ENCODE peak calls at places on chromosomes 1 and 21, in five cellular contexts. C is HepG2, F is H1, A is IMR-90, T is K562. Q is an unnamed sample.
A peak's percentile ranks its signal among the peaks of the same experiment; 100 is the strongest.

GRCh38 chr1:55993608-55994251 is 585.6 kb downstream of the PLPP3 start:
- DNase-seq in C (no peak), F (no peak), A (no peak), T (no peak), Q (no peak)

GRCh38 chr1:246329900-246330299 is 177.2 kb downstream of the SMYD3 start:
- DNase-seq in C (no peak), F (no peak), A (no peak), T (no peak), Q (no peak)

GRCh38 chr21:45460011-45460565 is 55.1 kb downstream of the COL18A1 start:
- DNase-seq in C (no peak), F (no peak), A (no peak), T (no peak), Q (no peak)

GRCh38 chr1:47231314-47232186 is 475 bp downstream of the TAL1 start:
- DNase-seq in C (no peak), F (no peak), A (peak; percentile 33), T (peak; percentile 82), Q (peak; percentile 17)

GRCh38 chr1:185636848-185637247 is 97.3 kb upstream of the HMCN1 start:
- DNase-seq in C (no peak), F (no peak), A (no peak), T (no peak), Q (no peak)

GRCh38 chr1:78840447-78841251 is 165.9 kb downstream of the ADGRL4 start:
- DNase-seq in C (no peak), F (no peak), A (peak; percentile 83), T (no peak), Q (no peak)

GRCh38 chr1:57064379-57064778 is 98.6 kb upstream of the C8B start:
- DNase-seq in C (no peak), F (no peak), A (no peak), T (no peak), Q (no peak)

GRCh38 chr1:238738942-238739341 is 647.4 kb upstream of the CHRM3 start:
- DNase-seq in C (no peak), F (no peak), A (no peak), T (no peak), Q (no peak)

GRCh38 chr1:246142320-246142893 is 364.7 kb downstream of the SMYD3 start:
- DNase-seq in C (no peak), F (no peak), A (peak; percentile 96), T (peak; percentile 70), Q (peak; percentile 72)

GRCh38 chr1:51753969-51754368 is 124.6 kb downstream of the NRDC start:
- DNase-seq in C (no peak), F (no peak), A (no peak), T (peak; percentile 23), Q (no peak)

GRCh38 chr1:33346921-33347649 is 26.2 kb upstream of the A3GALT2 start:
- DNase-seq in C (peak; percentile 94), F (no peak), A (peak; percentile 94), T (no peak), Q (peak; percentile 33)

GRCh38 chr1:198075296-198075695 is 81.5 kb upstream of the NEK7 start:
- DNase-seq in C (no peak), F (no peak), A (no peak), T (no peak), Q (no peak)

GRCh38 chr1:23558140-23558871 is 995 bp downstream of the ID3 start:
- DNase-seq in C (peak; percentile 80), F (no peak), A (peak; percentile 48), T (peak; percentile 85), Q (peak; percentile 77)

GRCh38 chr1:46197551-46198025 is 646 bp downstream of the POMGNT1 start:
- DNase-seq in C (no peak), F (no peak), A (no peak), T (peak; percentile 53), Q (no peak)

GRCh38 chr1:116373451-116374339 is 651 bp downstream of the ATP1A1 start:
- DNase-seq in C (no peak), F (no peak), A (peak; percentile 24), T (peak; percentile 83), Q (no peak)

GRCh38 chr1:210586785-210587184 is 258.1 kb downstream of the HHAT start:
- DNase-seq in C (no peak), F (no peak), A (no peak), T (no peak), Q (no peak)

DNA sequence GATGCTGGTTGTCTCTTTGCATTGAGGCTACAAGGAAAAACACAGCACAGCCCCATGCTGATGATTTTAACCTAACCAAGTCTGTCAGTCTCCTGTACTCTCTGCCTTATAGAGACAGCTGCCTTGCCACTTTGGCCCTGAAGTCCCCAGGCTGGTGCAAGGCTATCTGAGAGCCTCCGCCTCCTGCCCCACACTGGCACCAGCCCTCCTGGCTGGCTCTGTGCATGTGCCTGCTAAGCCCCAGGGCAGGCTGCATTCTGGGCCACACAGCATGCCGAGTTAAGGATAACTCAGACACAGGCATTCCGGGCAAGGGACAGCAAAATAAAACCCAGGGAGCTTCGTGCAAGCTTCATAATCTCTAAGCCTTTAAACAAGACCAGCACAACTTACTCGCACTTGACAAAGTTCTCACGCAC is 910 bp downstream of the RUNX1 start:
- DNase-seq in C (no peak), F (no peak), A (no peak), T (no peak), Q (peak; percentile 7)
- H3K4me3 ChIP-seq in C (no peak overlapping the region), F (no peak overlapping the region), A (peak overlapping the region; percentile 13), T (peak overlapping the region; percentile 40), Q (no peak overlapping the region)

GRCh38 chr1:100510441-100510840 is 27.5 kb upstream of the GPR88 start:
- DNase-seq in C (no peak), F (no peak), A (no peak), T (no peak), Q (no peak)
- TF ChIP-seq MAFK in C (no peak), F (no peak), A (no peak), T (no peak), Q (no peak)

GRCh38 chr1:247347395-247348222 is 15.9 kb upstream of the ZNF496 start:
- DNase-seq in C (no peak), F (no peak), A (no peak), T (no peak), Q (no peak)
- H3K4me3 ChIP-seq in C (no peak overlapping the region), F (peak overlapping the region; percentile 6), A (no peak overlapping the region), T (no peak overlapping the region), Q (no peak overlapping the region)

GRCh38 chr1:22315315-22316078 is 136.2 kb upstream of the ZBTB40 start:
- DNase-seq in C (no peak), F (no peak), A (no peak), T (no peak), Q (no peak)
- TF ChIP-seq MAFK in C (no peak), F (no peak), A (no peak), T (no peak), Q (no peak)

GRCh38 chr1:8063298-8064068 is 37.4 kb upstream of the ERRFI1 start:
- DNase-seq in C (no peak), F (no peak), A (no peak), T (peak; percentile 9), Q (no peak)

GRCh38 chr1:8061673-8062386 is 35.7 kb upstream of the ERRFI1 start:
- DNase-seq in C (no peak), F (no peak), A (peak; percentile 82), T (peak; percentile 6), Q (peak; percentile 80)

GRCh38 chr1:8059161-8059622 is 33.1 kb upstream of the ERRFI1 start:
- DNase-seq in C (no peak), F (no peak), A (peak; percentile 75), T (no peak), Q (no peak)

GRCh38 chr1:8062861-8063260 is 36.8 kb upstream of the ERRFI1 start:
- DNase-seq in C (no peak), F (no peak), A (no peak), T (no peak), Q (no peak)

GRCh38 chr1:8061210-8061609 is 35.1 kb upstream of the ERRFI1 start:
- DNase-seq in C (peak; percentile 77), F (no peak), A (peak; percentile 97), T (no peak), Q (peak; percentile 97)
- H3K4me3 ChIP-seq in C (no peak overlapping the region), F (no peak overlapping the region), A (no peak overlapping the region), T (no peak overlapping the region), Q (no peak overlapping the region)

DNA sequence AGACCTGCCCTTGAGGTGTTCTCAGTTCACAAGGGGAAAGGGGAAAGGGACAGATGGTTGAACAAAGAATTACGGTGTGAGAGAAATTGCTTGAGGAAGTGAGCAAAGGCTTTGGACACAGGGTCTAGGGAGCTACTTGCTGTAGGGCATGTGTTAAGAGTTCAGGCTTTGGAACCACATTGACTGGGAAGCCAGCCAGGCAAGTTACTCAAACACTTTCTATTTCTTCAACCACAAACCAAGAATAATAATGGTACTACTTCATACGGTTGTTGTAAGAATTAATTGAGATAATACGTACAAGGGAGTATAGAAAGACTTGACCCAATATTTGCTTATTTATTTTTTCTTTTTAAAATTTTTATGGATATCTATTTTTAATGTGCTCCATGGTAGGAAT is 26.6 kb downstream of the AK4 start:
- DNase-seq in C (no peak), F (no peak), A (peak; percentile 94), T (no peak), Q (no peak)
- TF ChIP-seq MAFK in C (no peak), F (no peak), A (no peak), T (no peak), Q (no peak)